ENCODE peak calls at places on chromosome 18, in seven cellular contexts. B is SK-N-SH, Y is GM12892, T is K562, F is H1, U is HepG2, D is GM12878. I is an unnamed sample.

GRCh38 chr18:8706981-8707940 is 1.9 kb downstream of the MTCL1 start:
- DNase-seq in B (peak; percentile 67), Y (peak; percentile 16), T (no peak), F (peak; percentile 82), U (no peak), D (no peak), I (no peak)

GRCh38 chr18:2656237-2657042 is 914 bp downstream of the SMCHD1 start:
- DNase-seq in B (peak; percentile 72), Y (no peak), T (peak; percentile 53), F (no peak), U (peak; percentile 15), D (no peak), I (no peak)

GRCh38 chr18:21672868-21673267 is 31.7 kb downstream of the ABHD3 start:
- DNase-seq in B (peak; percentile 36), Y (no peak), T (no peak), F (no peak), U (peak; percentile 14), D (no peak), I (no peak)

GRCh38 chr18:12944724-12945123 is 3.1 kb upstream of the SEH1L start:
- DNase-seq in B (no peak), Y (no peak), T (no peak), F (no peak), U (no peak), D (no peak), I (no peak)

GRCh38 chr18:62605685-62606084 is 82.9 kb downstream of the ZCCHC2 start:
- DNase-seq in B (no peak), Y (no peak), T (no peak), F (no peak), U (no peak), D (no peak), I (no peak)

GRCh38 chr18:35516789-35517188 is 19.0 kb upstream of the INO80C start:
- DNase-seq in B (no peak), Y (no peak), T (no peak), F (no peak), U (no peak), D (no peak), I (no peak)

GRCh38 chr18:33878213-33878612 is 300.2 kb downstream of the ASXL3 start:
- DNase-seq in B (no peak), Y (no peak), T (no peak), F (no peak), U (no peak), D (no peak), I (no peak)

GRCh38 chr18:31041346-31042067 is 1.0 kb downstream of the DSC3 start:
- DNase-seq in B (peak; percentile 20), Y (no peak), T (no peak), F (peak; percentile 60), U (no peak), D (no peak), I (peak; percentile 5)

GRCh38 chr18:33851546-33852078 is 273.6 kb downstream of the ASXL3 start:
- DNase-seq in B (no peak), Y (no peak), T (no peak), F (no peak), U (no peak), D (no peak), I (no peak)

GRCh38 chr18:24627644-24628315 is 167.3 kb downstream of the HRH4 start:
- DNase-seq in B (no peak), Y (no peak), T (no peak), F (no peak), U (no peak), D (no peak), I (no peak)

GRCh38 chr18:11237484-11237883 is 88.1 kb upstream of the PIEZO2 start:
- DNase-seq in B (no peak), Y (no peak), T (no peak), F (no peak), U (no peak), D (no peak), I (no peak)

GRCh38 chr18:28183418-28184078 is 6.6 kb upstream of the CDH2 start:
- DNase-seq in B (no peak), Y (no peak), T (no peak), F (no peak), U (peak; percentile 82), D (no peak), I (no peak)

GRCh38 chr18:7813131-7813530 is 246.0 kb downstream of the PTPRM start:
- DNase-seq in B (no peak), Y (no peak), T (no peak), F (no peak), U (no peak), D (no peak), I (no peak)

GRCh38 chr18:23585007-23585871 is 1.1 kb downstream of the NPC1 start:
- DNase-seq in B (peak; percentile 25), Y (no peak), T (peak; percentile 46), F (no peak), U (peak; percentile 31), D (peak; percentile 28), I (no peak)

GRCh38 chr18:34972765-34973414 is 68.3 kb upstream of the MAPRE2 start:
- DNase-seq in B (no peak), Y (no peak), T (no peak), F (no peak), U (no peak), D (no peak), I (no peak)

GRCh38 chr18:48862116-48862515 is 88.6 kb downstream of the SMAD7 start:
- DNase-seq in B (no peak), Y (no peak), T (no peak), F (no peak), U (no peak), D (no peak), I (no peak)

DNA sequence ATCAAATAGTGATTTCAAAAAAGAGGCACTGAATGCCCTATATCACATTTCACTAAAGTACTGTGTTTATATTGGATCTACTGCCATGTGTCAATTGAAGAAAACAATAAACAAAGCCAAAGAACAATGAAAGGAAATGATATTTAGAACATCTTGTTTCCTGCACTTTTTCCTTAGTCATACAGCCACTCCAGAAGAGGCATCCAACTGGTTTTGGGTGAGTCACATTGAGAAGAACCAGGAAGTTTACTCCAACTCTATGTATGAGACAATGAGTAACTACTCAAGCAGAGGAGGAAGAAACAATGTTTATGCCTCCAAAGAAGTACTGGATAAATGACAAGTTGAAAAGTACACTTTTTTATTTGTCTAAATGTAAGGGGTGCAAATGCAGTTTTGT is 583.6 kb downstream of the FBXO15 start:
- DNase-seq in B (no peak), Y (no peak), T (no peak), F (no peak), U (no peak), D (no peak), I (no peak)
- TF ChIP-seq POLR2AphosphoS5 in B (no peak), Y (no peak), T (no peak), F (no peak), U (no peak), D (no peak), I (no peak)

GRCh38 chr18:57276720-57277284 is 75.6 kb upstream of the ST8SIA3 start:
- DNase-seq in B (no peak), Y (no peak), T (no peak), F (no peak), U (no peak), D (no peak), I (no peak)
- TF ChIP-seq TAF1 in B (no peak), Y (no peak), T (no peak), F (no peak), U (no peak), D (no peak), I (no peak)

GRCh38 chr18:40259073-40259472 is 1696.0 kb upstream of the PIK3C3 start:
- DNase-seq in B (no peak), Y (no peak), T (no peak), F (no peak), U (no peak), D (no peak), I (no peak)
- TF ChIP-seq POLR2AphosphoS5 in B (no peak), Y (no peak), T (no peak), F (no peak), U (no peak), D (no peak), I (no peak)

DNA sequence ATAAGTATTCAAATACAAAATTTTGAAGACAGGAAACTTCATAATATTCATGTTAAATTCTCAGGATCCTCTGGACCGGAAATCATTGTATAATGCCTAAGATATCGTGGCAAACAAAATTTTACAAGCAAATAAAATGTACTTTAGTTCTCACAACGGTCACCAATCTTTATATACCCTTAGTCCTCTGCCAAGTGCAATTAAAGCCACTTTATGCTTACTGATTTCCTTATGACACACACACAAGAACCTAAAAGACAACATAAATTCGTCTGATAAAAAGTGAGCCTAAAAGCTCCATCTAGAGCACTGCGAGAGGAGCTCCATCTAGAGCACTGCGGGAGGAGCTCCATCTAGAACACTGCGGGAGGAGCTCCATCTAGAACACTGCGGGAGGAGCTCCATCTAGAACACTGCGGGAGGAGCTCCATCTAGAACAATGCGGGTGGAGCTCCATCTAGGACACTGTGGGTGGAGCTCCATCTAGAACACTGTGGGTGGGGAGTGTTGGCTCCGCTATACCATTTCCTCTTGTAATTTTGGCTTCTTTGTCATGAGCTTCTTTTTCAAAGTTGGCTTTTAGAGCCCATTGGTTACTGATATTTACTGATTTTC is 15.9 kb downstream of the ATP8B1 start:
- DNase-seq in B (no peak), Y (no peak), T (no peak), F (no peak), U (no peak), D (no peak), I (no peak)
- TF ChIP-seq TAF1 in B (no peak), Y (no peak), T (no peak), F (no peak), U (no peak), D (no peak), I (no peak)

I was measured in GM12891.